ENCODE peak calls at places on chromosomes 16 and 17, in eight cellular contexts. One of them, this sample, is unnamed.

GRCh38 chr17:1024076-1024475 is 27.1 kb downstream of the TIMM22 start:
- DNase-seq in thyroid gland: no peak
- DNase-seq in IMR-90: no peak
- DNase-seq in aorta: no peak
- DNase-seq in sigmoid colon: no peak
- DNase-seq in cardiac muscle cell: no peak
- DNase-seq in prostate gland: no peak
- DNase-seq in adrenal gland: no peak
- DNase-seq in this sample: no peak

GRCh38 chr16:19014456-19014855 is 30.7 kb downstream of the TMC7 start:
- DNase-seq in thyroid gland: no peak
- DNase-seq in IMR-90: no peak
- DNase-seq in aorta: peak; percentile 52
- DNase-seq in sigmoid colon: no peak
- DNase-seq in cardiac muscle cell: no peak
- DNase-seq in prostate gland: no peak
- DNase-seq in adrenal gland: no peak
- DNase-seq in this sample: no peak

GRCh38 chr16:50889276-50889675 is 147.4 kb downstream of the CYLD start:
- DNase-seq in thyroid gland: no peak
- DNase-seq in IMR-90: no peak
- DNase-seq in aorta: no peak
- DNase-seq in sigmoid colon: no peak
- DNase-seq in cardiac muscle cell: no peak
- DNase-seq in prostate gland: no peak
- DNase-seq in adrenal gland: no peak
- DNase-seq in this sample: no peak

GRCh38 chr16:88403794-88404581 is 21.2 kb downstream of the ZNF469 start:
- DNase-seq in thyroid gland: no peak
- DNase-seq in IMR-90: peak; percentile 41
- DNase-seq in aorta: no peak
- DNase-seq in sigmoid colon: no peak
- DNase-seq in cardiac muscle cell: no peak
- DNase-seq in prostate gland: no peak
- DNase-seq in adrenal gland: no peak
- DNase-seq in this sample: no peak

GRCh38 chr17:75011788-75012319 is 616 bp upstream of the MRPL58 start:
- DNase-seq in thyroid gland: peak; percentile 48
- DNase-seq in IMR-90: peak; percentile 59
- DNase-seq in aorta: peak; percentile 66
- DNase-seq in sigmoid colon: peak; percentile 95
- DNase-seq in cardiac muscle cell: no peak
- DNase-seq in prostate gland: peak; percentile 73
- DNase-seq in adrenal gland: no peak
- DNase-seq in this sample: peak; percentile 71

GRCh38 chr17:41777157-41777578 is 9.3 kb downstream of the JUP start:
- DNase-seq in thyroid gland: peak; percentile 91
- DNase-seq in IMR-90: no peak
- DNase-seq in aorta: no peak
- DNase-seq in sigmoid colon: peak; percentile 72
- DNase-seq in cardiac muscle cell: peak; percentile 25
- DNase-seq in prostate gland: no peak
- DNase-seq in adrenal gland: no peak
- DNase-seq in this sample: peak; percentile 80

GRCh38 chr16:20874088-20874581 is 26.0 kb downstream of the DCUN1D3 start:
- DNase-seq in thyroid gland: no peak
- DNase-seq in IMR-90: no peak
- DNase-seq in aorta: no peak
- DNase-seq in sigmoid colon: no peak
- DNase-seq in cardiac muscle cell: no peak
- DNase-seq in prostate gland: no peak
- DNase-seq in adrenal gland: no peak
- DNase-seq in this sample: no peak

GRCh38 chr16:48420437-48420836 is 35.2 kb upstream of the SIAH1 start:
- DNase-seq in thyroid gland: no peak
- DNase-seq in IMR-90: no peak
- DNase-seq in aorta: no peak
- DNase-seq in sigmoid colon: no peak
- DNase-seq in cardiac muscle cell: no peak
- DNase-seq in prostate gland: no peak
- DNase-seq in adrenal gland: no peak
- DNase-seq in this sample: no peak

GRCh38 chr16:31332544-31332943 is 22.4 kb upstream of the ITGAX start:
- DNase-seq in thyroid gland: no peak
- DNase-seq in IMR-90: no peak
- DNase-seq in aorta: no peak
- DNase-seq in sigmoid colon: no peak
- DNase-seq in cardiac muscle cell: no peak
- DNase-seq in prostate gland: no peak
- DNase-seq in adrenal gland: no peak
- DNase-seq in this sample: no peak

GRCh38 chr16:65376601-65377000 is 254.7 kb upstream of the CDH11 start:
- DNase-seq in thyroid gland: no peak
- DNase-seq in IMR-90: no peak
- DNase-seq in aorta: no peak
- DNase-seq in sigmoid colon: no peak
- DNase-seq in cardiac muscle cell: no peak
- DNase-seq in prostate gland: no peak
- DNase-seq in adrenal gland: no peak
- DNase-seq in this sample: no peak

GRCh38 chr16:52271088-52271487 is 275.9 kb downstream of the TOX3 start:
- DNase-seq in thyroid gland: no peak
- DNase-seq in IMR-90: no peak
- DNase-seq in aorta: no peak
- DNase-seq in sigmoid colon: no peak
- DNase-seq in cardiac muscle cell: no peak
- DNase-seq in prostate gland: no peak
- DNase-seq in adrenal gland: no peak
- DNase-seq in this sample: no peak

GRCh38 chr16:13471036-13471435 is 448.9 kb upstream of the ERCC4 start:
- DNase-seq in thyroid gland: no peak
- DNase-seq in IMR-90: no peak
- DNase-seq in aorta: no peak
- DNase-seq in sigmoid colon: no peak
- DNase-seq in cardiac muscle cell: peak; percentile 53
- DNase-seq in prostate gland: no peak
- DNase-seq in adrenal gland: no peak
- DNase-seq in this sample: peak; percentile 2

GRCh38 chr17:76091526-76092285 is 11.9 kb downstream of the EXOC7 start:
- DNase-seq in thyroid gland: no peak
- DNase-seq in IMR-90: no peak
- DNase-seq in aorta: no peak
- DNase-seq in sigmoid colon: no peak
- DNase-seq in cardiac muscle cell: no peak
- DNase-seq in prostate gland: no peak
- DNase-seq in adrenal gland: no peak
- DNase-seq in this sample: no peak

GRCh38 chr17:6162216-6162615 is 92.0 kb downstream of the WSCD1 start:
- DNase-seq in thyroid gland: no peak
- DNase-seq in IMR-90: no peak
- DNase-seq in aorta: no peak
- DNase-seq in sigmoid colon: no peak
- DNase-seq in cardiac muscle cell: no peak
- DNase-seq in prostate gland: no peak
- DNase-seq in adrenal gland: no peak
- DNase-seq in this sample: peak; percentile 59

GRCh38 chr17:80153004-80153403 is 6.1 kb upstream of the EIF4A3 start:
- DNase-seq in thyroid gland: no peak
- DNase-seq in IMR-90: no peak
- DNase-seq in aorta: no peak
- DNase-seq in sigmoid colon: no peak
- DNase-seq in cardiac muscle cell: no peak
- DNase-seq in prostate gland: no peak
- DNase-seq in adrenal gland: no peak
- DNase-seq in this sample: no peak

GRCh38 chr16:77788196-77789084 is at the start of gene VAT1L:
- DNase-seq in thyroid gland: peak; percentile 53
- DNase-seq in IMR-90: peak; percentile 63
- DNase-seq in aorta: peak; percentile 52
- DNase-seq in sigmoid colon: no peak
- DNase-seq in cardiac muscle cell: peak; percentile 52
- DNase-seq in prostate gland: no peak
- DNase-seq in adrenal gland: peak; percentile 44
- DNase-seq in this sample: no peak

GRCh38 chr17:72734611-72735010 is 357.9 kb downstream of the SLC39A11 start:
- DNase-seq in thyroid gland: no peak
- DNase-seq in IMR-90: no peak
- DNase-seq in aorta: no peak
- DNase-seq in sigmoid colon: no peak
- DNase-seq in cardiac muscle cell: no peak
- DNase-seq in prostate gland: no peak
- DNase-seq in adrenal gland: no peak
- DNase-seq in this sample: no peak

GRCh38 chr16:28473714-28474265 is 1.7 kb upstream of the NPIPB7 start:
- DNase-seq in thyroid gland: no peak
- DNase-seq in IMR-90: no peak
- DNase-seq in aorta: no peak
- DNase-seq in sigmoid colon: peak; percentile 13
- DNase-seq in cardiac muscle cell: no peak
- DNase-seq in prostate gland: no peak
- DNase-seq in adrenal gland: no peak
- DNase-seq in this sample: no peak

GRCh38 chr16:49277766-49278566 is 3.7 kb downstream of the CBLN1 start:
- DNase-seq in thyroid gland: no peak
- DNase-seq in IMR-90: no peak
- DNase-seq in aorta: no peak
- DNase-seq in sigmoid colon: no peak
- DNase-seq in cardiac muscle cell: no peak
- DNase-seq in prostate gland: no peak
- DNase-seq in adrenal gland: no peak
- DNase-seq in this sample: no peak

GRCh38 chr17:57902117-57902799 is 52.4 kb upstream of the MRPS23 start:
- DNase-seq in thyroid gland: peak; percentile 64
- DNase-seq in IMR-90: no peak
- DNase-seq in aorta: no peak
- DNase-seq in sigmoid colon: no peak
- DNase-seq in cardiac muscle cell: no peak
- DNase-seq in prostate gland: no peak
- DNase-seq in adrenal gland: no peak
- DNase-seq in this sample: no peak

GRCh38 chr17:11880714-11881113 is 116.6 kb downstream of the ZNF18 start:
- DNase-seq in thyroid gland: no peak
- DNase-seq in IMR-90: no peak
- DNase-seq in aorta: no peak
- DNase-seq in sigmoid colon: no peak
- DNase-seq in cardiac muscle cell: peak; percentile 60
- DNase-seq in prostate gland: peak; percentile 16
- DNase-seq in adrenal gland: no peak
- DNase-seq in this sample: peak; percentile 38

GRCh38 chr17:76265624-76266243 is 586 bp downstream of the UBALD2 start:
- DNase-seq in thyroid gland: peak; percentile 65
- DNase-seq in IMR-90: peak; percentile 30
- DNase-seq in aorta: peak; percentile 79
- DNase-seq in sigmoid colon: peak; percentile 86
- DNase-seq in cardiac muscle cell: peak; percentile 80
- DNase-seq in prostate gland: peak; percentile 58
- DNase-seq in adrenal gland: no peak
- DNase-seq in this sample: peak; percentile 71

GRCh38 chr17:1607971-1608320 is 20.7 kb downstream of the SLC43A2 start:
- DNase-seq in thyroid gland: no peak
- DNase-seq in IMR-90: no peak
- DNase-seq in aorta: no peak
- DNase-seq in sigmoid colon: no peak
- DNase-seq in cardiac muscle cell: no peak
- DNase-seq in prostate gland: no peak
- DNase-seq in adrenal gland: no peak
- DNase-seq in this sample: no peak

GRCh38 chr16:56366945-56367344 is 58.4 kb downstream of the AMFR start:
- DNase-seq in thyroid gland: no peak
- DNase-seq in IMR-90: no peak
- DNase-seq in aorta: no peak
- DNase-seq in sigmoid colon: no peak
- DNase-seq in cardiac muscle cell: no peak
- DNase-seq in prostate gland: no peak
- DNase-seq in adrenal gland: peak; percentile 17
- DNase-seq in this sample: no peak
- H3K36me3 ChIP-seq in thyroid gland: peaks cover 20% of the 10 kb centered on the region
- H3K36me3 ChIP-seq in IMR-90: peaks cover 46% of the 10 kb centered on the region
- H3K36me3 ChIP-seq in aorta: peaks cover 5% of the 10 kb centered on the region
- H3K36me3 ChIP-seq in sigmoid colon: peaks cover 71% of the 10 kb centered on the region
- H3K36me3 ChIP-seq in cardiac muscle cell: peaks cover 32% of the 10 kb centered on the region
- H3K36me3 ChIP-seq in prostate gland: no peaks in the 10 kb centered on the region
- H3K36me3 ChIP-seq in adrenal gland: peaks cover 58% of the 10 kb centered on the region
- H3K36me3 ChIP-seq in this sample: peaks cover 33% of the 10 kb centered on the region

GRCh38 chr17:77303620-77304019 is 162.9 kb downstream of the SEC14L1 start:
- DNase-seq in thyroid gland: no peak
- DNase-seq in IMR-90: peak; percentile 49
- DNase-seq in aorta: no peak
- DNase-seq in sigmoid colon: no peak
- DNase-seq in cardiac muscle cell: no peak
- DNase-seq in prostate gland: no peak
- DNase-seq in adrenal gland: no peak
- DNase-seq in this sample: no peak
- H3K4me3 ChIP-seq in thyroid gland: no peak overlapping the region
- H3K4me3 ChIP-seq in IMR-90: no peak overlapping the region
- H3K4me3 ChIP-seq in aorta: no peak overlapping the region
- H3K4me3 ChIP-seq in sigmoid colon: no peak overlapping the region
- H3K4me3 ChIP-seq in cardiac muscle cell: no peak overlapping the region
- H3K4me3 ChIP-seq in prostate gland: no peak overlapping the region
- H3K4me3 ChIP-seq in adrenal gland: no peak overlapping the region
- H3K4me3 ChIP-seq in this sample: no peak overlapping the region

GRCh38 chr17:78315355-78316114 is 44.3 kb downstream of the SOCS3 start:
- DNase-seq in thyroid gland: peak; percentile 85
- DNase-seq in IMR-90: peak; percentile 92
- DNase-seq in aorta: peak; percentile 90
- DNase-seq in sigmoid colon: peak; percentile 93
- DNase-seq in cardiac muscle cell: no peak
- DNase-seq in prostate gland: peak; percentile 56
- DNase-seq in adrenal gland: peak; percentile 61
- DNase-seq in this sample: peak; percentile 97
- H3K27me3 ChIP-seq in thyroid gland: no peaks in the 10 kb centered on the region
- H3K27me3 ChIP-seq in IMR-90: no peaks in the 10 kb centered on the region
- H3K27me3 ChIP-seq in aorta: no peaks in the 10 kb centered on the region
- H3K27me3 ChIP-seq in sigmoid colon: no peaks in the 10 kb centered on the region
- H3K27me3 ChIP-seq in cardiac muscle cell: peaks cover 2% of the 10 kb centered on the region
- H3K27me3 ChIP-seq in prostate gland: no peaks in the 10 kb centered on the region
- H3K27me3 ChIP-seq in adrenal gland: no peaks in the 10 kb centered on the region
- H3K27me3 ChIP-seq in this sample: no peaks in the 10 kb centered on the region

GRCh38 chr16:74745109-74745615 is 29.5 kb downstream of the FA2H start:
- DNase-seq in thyroid gland: no peak
- DNase-seq in IMR-90: no peak
- DNase-seq in aorta: no peak
- DNase-seq in sigmoid colon: no peak
- DNase-seq in cardiac muscle cell: no peak
- DNase-seq in prostate gland: no peak
- DNase-seq in adrenal gland: no peak
- DNase-seq in this sample: no peak

GRCh38 chr16:74743668-74744299 is 30.8 kb downstream of the FA2H start:
- DNase-seq in thyroid gland: peak; percentile 96
- DNase-seq in IMR-90: peak; percentile 79
- DNase-seq in aorta: no peak
- DNase-seq in sigmoid colon: no peak
- DNase-seq in cardiac muscle cell: no peak
- DNase-seq in prostate gland: peak; percentile 88
- DNase-seq in adrenal gland: peak; percentile 91
- DNase-seq in this sample: peak; percentile 48

GRCh38 chr16:74742051-74742481 is 32.6 kb downstream of the FA2H start:
- DNase-seq in thyroid gland: no peak
- DNase-seq in IMR-90: peak; percentile 43
- DNase-seq in aorta: no peak
- DNase-seq in sigmoid colon: no peak
- DNase-seq in cardiac muscle cell: no peak
- DNase-seq in prostate gland: no peak
- DNase-seq in adrenal gland: no peak
- DNase-seq in this sample: no peak

GRCh38 chr16:74744566-74744965 is 30.1 kb downstream of the FA2H start:
- DNase-seq in thyroid gland: no peak
- DNase-seq in IMR-90: no peak
- DNase-seq in aorta: no peak
- DNase-seq in sigmoid colon: no peak
- DNase-seq in cardiac muscle cell: no peak
- DNase-seq in prostate gland: no peak
- DNase-seq in adrenal gland: no peak
- DNase-seq in this sample: no peak

GRCh38 chr16:74743045-74743667 is 31.5 kb downstream of the FA2H start:
- DNase-seq in thyroid gland: peak; percentile 60
- DNase-seq in IMR-90: no peak
- DNase-seq in aorta: no peak
- DNase-seq in sigmoid colon: no peak
- DNase-seq in cardiac muscle cell: no peak
- DNase-seq in prostate gland: no peak
- DNase-seq in adrenal gland: no peak
- DNase-seq in this sample: no peak
- H3K36me3 ChIP-seq in thyroid gland: no peaks in the 10 kb centered on the region
- H3K36me3 ChIP-seq in IMR-90: no peaks in the 10 kb centered on the region
- H3K36me3 ChIP-seq in aorta: no peaks in the 10 kb centered on the region
- H3K36me3 ChIP-seq in sigmoid colon: no peaks in the 10 kb centered on the region
- H3K36me3 ChIP-seq in cardiac muscle cell: no peaks in the 10 kb centered on the region
- H3K36me3 ChIP-seq in prostate gland: no peaks in the 10 kb centered on the region
- H3K36me3 ChIP-seq in adrenal gland: no peaks in the 10 kb centered on the region
- H3K36me3 ChIP-seq in this sample: no peaks in the 10 kb centered on the region

This sample was measured in SJCRH30.